ENCODE peak calls at places on chromosomes 2 and 18, in four cellular contexts. W, P, K and T are unnamed samples.

GRCh38 chr2:168504323-168504722 is 48.3 kb downstream of the CERS6 start:
- DNase-seq in W (no peak), P (no peak), K (no peak), T (no peak)

GRCh38 chr2:45759310-45759851 is 107.9 kb downstream of the PRKCE start:
- DNase-seq in W (no peak), P (no peak), K (no peak), T (peak)

GRCh38 chr18:58758606-58759005 is 87.3 kb downstream of the MALT1 start:
- DNase-seq in W (no peak), P (no peak), K (no peak), T (no peak)

GRCh38 chr2:20093263-20094141 is 42.1 kb upstream of the LAPTM4A start:
- DNase-seq in W (no peak), P (peak), K (peak), T (peak)

GRCh38 chr2:95260028-95261023 is 13.9 kb upstream of the PROM2 start:
- DNase-seq in W (no peak), P (no peak), K (no peak), T (peak)

GRCh38 chr2:27509326-27509725 is 12.7 kb downstream of the GCKR start:
- DNase-seq in W (no peak), P (no peak), K (no peak), T (no peak)

GRCh38 chr2:148201075-148202004 is 180.4 kb downstream of the MBD5 start:
- DNase-seq in W (no peak), P (peak), K (peak), T (peak)

GRCh38 chr2:222319576-222320440 is 21.0 kb upstream of the PAX3 start:
- DNase-seq in W (no peak), P (no peak), K (no peak), T (peak)

GRCh38 chr2:72603481-72603880 is 222.4 kb downstream of the EXOC6B start:
- DNase-seq in W (no peak), P (peak), K (no peak), T (no peak)

GRCh38 chr18:44731866-44732555 is 51.3 kb downstream of the SETBP1 start:
- DNase-seq in W (no peak), P (no peak), K (no peak), T (no peak)

GRCh38 chr18:41320090-41320489 is 634.9 kb upstream of the PIK3C3 start:
- DNase-seq in W (no peak), P (no peak), K (no peak), T (no peak)

GRCh38 chr2:211045025-211045424 is 488.6 kb downstream of the CPS1 start:
- DNase-seq in W (no peak), P (no peak), K (no peak), T (no peak)

GRCh38 chr18:69400976-69401474 is 337 bp downstream of the DOK6 start:
- DNase-seq in W (no peak), P (no peak), K (no peak), T (peak)

GRCh38 chr2:73232471-73233153 is 427 bp downstream of the PRADC1 start:
- DNase-seq in W (no peak), P (peak), K (no peak), T (peak)

GRCh38 chr2:107591541-107591940 is 235.2 kb upstream of the RGPD4 start:
- DNase-seq in W (no peak), P (no peak), K (no peak), T (no peak)

GRCh38 chr18:79502785-79503184 is 107.1 kb downstream of the NFATC1 start:
- DNase-seq in W (no peak), P (peak), K (no peak), T (no peak)

GRCh38 chr2:114812261-114812660 is 369.8 kb downstream of the DPP10 start:
- DNase-seq in W (no peak), P (no peak), K (no peak), T (no peak)

GRCh38 chr2:172455121-172455515 is 27.7 kb downstream of the ITGA6 start:
- DNase-seq in W (no peak), P (no peak), K (no peak), T (no peak)

GRCh38 chr18:50429207-50429948 is 54.5 kb downstream of the SKA1 start:
- DNase-seq in W (no peak), P (peak), K (peak), T (peak)

GRCh38 chr2:129459881-129460280 is 519.6 kb upstream of the RAB6C start:
- DNase-seq in W (no peak), P (no peak), K (no peak), T (no peak)

GRCh38 chr2:25592766-25593292 is 80.5 kb downstream of the DTNB start:
- DNase-seq in W (no peak), P (no peak), K (no peak), T (no peak)

GRCh38 chr2:55712477-55713060 is 18.9 kb upstream of the PNPT1 start:
- DNase-seq in W (no peak), P (no peak), K (no peak), T (no peak)

GRCh38 chr2:229927817-229928321 is 5.6 kb downstream of the FBXO36 start:
- DNase-seq in W (no peak), P (no peak), K (no peak), T (no peak)

GRCh38 chr2:240819404-240820013 is 510 bp downstream of the KIF1A start:
- DNase-seq in W (no peak), P (no peak), K (no peak), T (peak)

GRCh38 chr2:73970850-73971471 is 13.7 kb upstream of the TET3 start:
- DNase-seq in W (peak), P (peak), K (no peak), T (peak)

GRCh38 chr2:26801796-26802195 is 15.9 kb downstream of the CENPA start:
- DNase-seq in W (no peak), P (no peak), K (no peak), T (no peak)

GRCh38 chr2:160299540-160299939 is 99.5 kb upstream of the ITGB6 start:
- DNase-seq in W (no peak), P (no peak), K (no peak), T (no peak)

GRCh38 chr2:217993817-217994459 is 8.9 kb downstream of the TNS1 start:
- DNase-seq in W (no peak), P (peak), K (no peak), T (peak)

GRCh38 chr2:183579686-183580085 is 455.4 kb downstream of the NUP35 start:
- DNase-seq in W (no peak), P (no peak), K (no peak), T (no peak)

GRCh38 chr2:219483451-219484342 is 15.0 kb upstream of the GMPPA start:
- DNase-seq in W (no peak), P (no peak), K (no peak), T (no peak)

GRCh38 chr2:105179469-105180372 is 61.8 kb upstream of the GPR45 start:
- DNase-seq in W (no peak), P (peak), K (peak), T (peak)

GRCh38 chr2:57906152-57906732 is 140.4 kb upstream of the VRK2 start:
- DNase-seq in W (no peak), P (peak), K (no peak), T (peak)

GRCh38 chr2:216210711-216211131 is 101.6 kb downstream of the XRCC5 start:
- DNase-seq in W (no peak), P (no peak), K (no peak), T (no peak)

GRCh38 chr2:26191316-26192159 is 18.6 kb downstream of the GAREM2 start:
- DNase-seq in W (no peak), P (peak), K (no peak), T (peak)

GRCh38 chr2:221792971-221793670 is 221.0 kb upstream of the EPHA4 start:
- DNase-seq in W (no peak), P (no peak), K (no peak), T (no peak)

GRCh38 chr2:71884303-71885042 is 263.2 kb downstream of the CYP26B1 start:
- DNase-seq in W (no peak), P (peak), K (no peak), T (no peak)

DNA sequence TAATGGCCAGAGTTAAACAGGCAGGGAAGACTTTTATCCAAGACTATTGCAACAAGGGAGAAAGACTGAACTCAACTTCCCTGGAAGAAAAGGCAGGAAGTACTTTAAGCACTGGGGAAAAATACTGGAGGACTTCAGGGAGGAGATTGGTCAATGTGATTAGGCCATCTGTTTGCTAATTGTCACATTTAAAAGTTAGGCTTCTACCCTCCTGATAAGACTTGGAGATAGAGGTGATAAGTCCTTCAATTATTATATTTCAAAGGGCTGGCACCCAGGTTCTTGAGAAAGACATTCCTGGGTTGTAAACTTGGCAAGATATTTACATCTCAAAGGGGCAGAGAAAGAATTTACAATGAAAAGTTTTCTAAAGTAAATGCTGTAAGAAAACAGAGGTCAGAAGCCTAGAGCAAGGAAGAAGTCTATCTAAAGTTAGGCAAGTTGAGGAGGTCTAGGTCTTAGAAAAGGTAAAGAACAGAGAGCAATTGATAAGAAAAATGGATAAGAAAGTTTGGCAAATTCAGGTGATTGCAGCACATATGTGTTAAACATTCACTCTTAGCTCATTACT is 48.4 kb downstream of the DTNA start:
- DNase-seq in W (no peak), P (no peak), K (no peak), T (no peak)
- TF ChIP-seq YY1 in W (no peak), P (no peak), K (no peak), T (no peak)

DNA sequence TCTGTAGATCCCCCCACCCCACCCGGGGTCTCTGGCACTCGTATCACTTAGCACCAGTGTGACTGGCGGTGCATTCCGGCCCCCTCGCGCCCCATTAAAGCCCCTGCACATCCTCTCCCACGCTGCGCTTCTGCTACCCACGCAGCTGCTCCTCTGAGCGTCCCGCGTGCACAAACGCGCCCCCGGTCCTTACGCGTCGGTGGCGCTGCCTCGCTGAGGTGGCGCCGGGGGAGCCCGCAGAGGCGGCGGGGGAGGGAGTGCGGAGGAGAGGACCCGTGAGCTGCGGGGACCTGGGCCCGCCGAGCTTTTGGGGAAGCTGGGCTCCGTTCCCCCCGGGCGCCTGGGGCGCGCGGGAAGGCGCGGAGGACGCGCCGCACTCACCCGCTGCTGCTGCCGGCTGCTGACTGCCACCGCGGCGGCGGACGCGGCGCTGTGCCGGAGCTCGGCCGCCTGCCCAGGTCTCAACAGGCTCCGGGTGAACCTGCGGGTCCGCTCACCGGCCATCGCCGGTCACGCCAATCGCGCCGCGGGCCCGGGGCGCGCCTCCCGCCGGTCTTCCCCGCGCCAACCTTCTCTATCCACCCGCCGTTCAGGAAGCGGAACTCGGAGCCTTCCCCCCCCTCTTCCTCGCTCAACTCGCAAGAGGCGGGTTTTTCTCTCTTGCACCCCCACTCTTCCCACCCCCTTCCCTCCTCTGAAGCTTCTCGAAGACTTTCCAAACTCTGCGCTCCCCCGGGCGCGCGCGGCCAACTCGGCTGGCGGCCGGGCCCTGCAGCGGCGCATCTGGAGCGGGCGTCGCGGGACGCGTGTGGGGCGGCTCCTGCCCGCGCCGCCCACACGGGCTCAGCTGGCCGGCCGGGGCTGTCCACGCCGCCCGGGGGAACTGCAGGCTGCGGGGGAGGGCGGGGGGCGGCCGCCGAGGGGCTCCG is at the start of gene DOCK10:
- DNase-seq in W (no peak), P (no peak), K (no peak), T (peak)
- TF ChIP-seq SIN3A in W (peak), P (no peak), K (no peak), T (peak)

DNA sequence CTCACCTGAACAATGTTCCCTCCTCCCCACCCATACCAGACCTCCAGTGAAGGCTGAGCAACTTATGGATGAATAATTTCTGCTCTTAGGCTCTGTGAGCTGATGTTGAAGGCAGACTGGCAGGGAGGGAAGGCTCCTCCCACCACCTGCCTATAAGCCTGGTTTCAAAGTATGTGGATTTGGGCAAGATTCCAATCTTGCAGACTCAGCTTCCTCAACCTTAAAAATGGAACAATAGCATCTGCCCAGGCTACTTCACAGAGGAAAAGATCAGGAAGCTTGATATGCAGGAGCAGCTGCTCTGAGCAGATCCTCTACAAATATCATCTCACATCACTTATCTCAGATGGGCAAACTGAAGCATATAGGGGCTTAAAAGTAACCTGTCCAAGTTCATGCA is 112.2 kb downstream of the ZFP36L2 start:
- DNase-seq in W (no peak), P (no peak), K (no peak), T (no peak)
- TF ChIP-seq YY1 in W (no peak), P (no peak), K (no peak), T (no peak)

GRCh38 chr2:62309081-62309464 is 113.2 kb downstream of the B3GNT2 start:
- DNase-seq in W (no peak), P (no peak), K (no peak), T (peak)

GRCh38 chr2:62309465-62310091 is 113.7 kb downstream of the B3GNT2 start:
- DNase-seq in W (peak), P (peak), K (no peak), T (peak)

GRCh38 chr2:62319061-62319460 is 123.1 kb downstream of the B3GNT2 start:
- DNase-seq in W (no peak), P (no peak), K (no peak), T (no peak)

GRCh38 chr2:62314291-62314690 is 118.4 kb downstream of the B3GNT2 start:
- DNase-seq in W (no peak), P (no peak), K (no peak), T (no peak)

DNA sequence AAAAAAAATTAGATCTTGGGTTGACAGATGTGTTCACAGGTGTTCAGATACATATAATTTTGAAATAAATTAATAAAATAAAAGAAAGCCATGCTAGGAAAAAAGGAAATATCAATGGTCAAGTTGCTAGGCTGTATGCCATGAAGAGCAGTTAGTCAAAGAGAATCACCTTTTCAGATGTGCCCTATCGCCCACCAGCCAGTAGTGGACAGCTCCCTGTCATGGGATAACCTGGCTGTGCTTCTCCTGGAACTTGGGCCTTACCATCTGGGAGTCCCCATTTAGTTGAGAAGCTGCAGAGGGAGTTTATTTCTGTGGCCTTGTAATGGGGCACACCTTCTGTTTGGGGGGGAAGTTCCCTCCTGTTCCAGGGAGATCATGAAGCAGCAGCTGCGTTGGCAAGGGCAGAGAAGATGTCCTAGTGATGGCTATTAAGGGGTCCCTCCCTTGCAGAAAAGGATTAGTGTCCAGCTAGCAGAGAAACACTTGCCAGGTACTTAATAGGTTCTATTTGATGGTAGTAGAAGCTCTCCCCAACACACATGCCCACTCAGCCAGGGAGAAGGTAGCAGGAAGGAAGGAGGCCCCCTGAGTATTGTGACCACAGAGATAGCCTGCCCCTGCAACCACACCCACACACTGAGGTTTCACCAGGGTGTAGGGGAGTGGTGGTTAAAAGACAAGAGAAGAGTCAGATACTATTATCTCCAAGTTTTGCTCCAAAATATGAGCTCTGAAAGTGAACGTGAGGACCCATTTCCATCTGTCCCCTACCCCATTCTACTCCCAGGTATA is 117.7 kb downstream of the B3GNT2 start:
- DNase-seq in W (peak), P (peak), K (no peak), T (no peak)
- TF ChIP-seq SIN3A in W (no peak), P (no peak), K (no peak), T (no peak)

GRCh38 chr2:202508686-202509085 is 126.1 kb upstream of the FAM117B start:
- DNase-seq in W (no peak), P (no peak), K (no peak), T (no peak)

GRCh38 chr2:202512176-202512575 is 122.6 kb upstream of the FAM117B start:
- DNase-seq in W (no peak), P (no peak), K (no peak), T (no peak)

GRCh38 chr2:202514732-202515131 is 120.0 kb upstream of the FAM117B start:
- DNase-seq in W (no peak), P (no peak), K (no peak), T (no peak)

GRCh38 chr2:202510911-202511310 is 123.9 kb upstream of the FAM117B start:
- DNase-seq in W (no peak), P (no peak), K (no peak), T (no peak)
- TF ChIP-seq YY1 in W (no peak), P (no peak), K (no peak), T (no peak)

DNA sequence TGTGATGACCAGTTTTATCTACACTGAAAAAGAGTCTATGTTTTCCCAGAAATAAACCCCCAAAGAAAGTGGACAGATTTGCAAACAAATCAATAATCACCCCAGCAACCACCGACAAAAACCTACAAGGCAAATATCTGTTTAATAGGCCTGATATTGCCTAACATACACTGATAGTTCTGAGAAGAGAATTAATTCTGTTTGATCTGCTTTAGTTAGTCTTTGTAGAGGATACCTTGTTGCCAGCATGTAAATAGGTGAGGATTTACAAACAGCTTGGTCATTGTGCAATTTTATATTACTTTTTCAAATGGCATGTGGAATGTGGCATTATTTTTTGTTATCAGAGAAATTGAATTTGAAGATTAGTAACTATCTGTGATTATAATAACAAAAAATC is 86.5 kb downstream of the DCC start:
- DNase-seq in W (no peak), P (no peak), K (no peak), T (no peak)
- TF ChIP-seq SIN3A in W (no peak), P (no peak), K (no peak), T (no peak)

GRCh38 chr2:138501427-138502252 is at the start of gene SPOPL:
- DNase-seq in W (no peak), P (peak), K (peak), T (peak)
- TF ChIP-seq YY1 in W (peak), P (peak), K (peak), T (no peak)

DNA sequence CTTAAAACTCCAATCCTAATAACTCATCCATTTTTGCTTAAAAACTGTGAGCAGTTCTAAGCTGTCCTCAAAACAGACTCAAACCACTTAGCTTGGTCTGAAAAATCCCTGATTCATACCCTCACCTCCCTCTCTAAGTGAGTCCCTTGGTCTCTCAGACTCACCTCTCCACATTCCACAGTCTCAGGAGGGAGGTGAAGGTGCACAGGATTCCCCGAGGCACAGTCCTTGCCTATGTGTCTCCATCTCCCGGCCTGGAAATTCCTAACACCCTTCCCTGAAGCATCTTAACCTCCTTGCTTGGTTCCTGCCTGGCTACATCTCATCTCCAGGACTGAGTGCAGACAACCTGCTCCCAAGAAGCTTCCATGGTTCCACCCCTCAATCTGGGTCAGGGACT is 45.0 kb downstream of the CYRIA start:
- DNase-seq in W (no peak), P (no peak), K (no peak), T (no peak)
- TF ChIP-seq SIN3A in W (no peak), P (no peak), K (no peak), T (no peak)